ENCODE peak calls at places on chromosomes 6 and 20, in seven cellular contexts. D is tibial nerve, P is thyroid gland, O is stomach, L is heart left ventricle, I is HCT116, V is lower leg skin. N is an unnamed sample.

GRCh38 chr20:48524582-48524981 is 303.2 kb downstream of the PREX1 start:
- DNase-seq in D (no peak), P (no peak), O (no peak), L (no peak), I (no peak), V (no peak), N (no peak)

GRCh38 chr6:73074175-73074574 is 151.1 kb downstream of the KHDC1L start:
- DNase-seq in D (no peak), P (no peak), O (no peak), L (no peak), I (no peak), V (no peak), N (no peak)

GRCh38 chr6:154039231-154039842 is at the start of gene OPRM1:
- DNase-seq in D (no peak), P (peak), O (peak), L (peak), I (no peak), V (no peak), N (peak)

GRCh38 chr6:75065524-75065923 is 140.3 kb downstream of the COL12A1 start:
- DNase-seq in D (no peak), P (peak), O (no peak), L (peak), I (peak), V (no peak), N (no peak)

GRCh38 chr20:48467622-48468021 is 360.2 kb downstream of the PREX1 start:
- DNase-seq in D (no peak), P (no peak), O (no peak), L (no peak), I (peak), V (no peak), N (no peak)

GRCh38 chr6:16302721-16303552 is 64.5 kb downstream of the GMPR start:
- DNase-seq in D (no peak), P (no peak), O (no peak), L (no peak), I (no peak), V (no peak), N (no peak)

GRCh38 chr20:9103955-9104354 is 35.1 kb downstream of the PLCB4 start:
- DNase-seq in D (no peak), P (no peak), O (no peak), L (no peak), I (no peak), V (no peak), N (no peak)

GRCh38 chr6:155194399-155194798 is 69.4 kb upstream of the CLDN20 start:
- DNase-seq in D (no peak), P (no peak), O (no peak), L (no peak), I (no peak), V (no peak), N (no peak)

GRCh38 chr6:143929975-143930374 is 65.7 kb downstream of the ZC2HC1B start:
- DNase-seq in D (no peak), P (no peak), O (no peak), L (no peak), I (no peak), V (no peak), N (no peak)

GRCh38 chr6:125764105-125764671 is 14.8 kb downstream of the HEY2 start:
- DNase-seq in D (no peak), P (no peak), O (no peak), L (no peak), I (no peak), V (no peak), N (no peak)

GRCh38 chr6:131694832-131695426 is 6.3 kb downstream of the OR2A4 start:
- DNase-seq in D (peak), P (peak), O (peak), L (no peak), I (peak), V (peak), N (peak)

GRCh38 chr6:35737413-35738211 is 780 bp downstream of the ARMC12 start:
- DNase-seq in D (no peak), P (no peak), O (no peak), L (no peak), I (peak), V (no peak), N (peak)

GRCh38 chr20:33489495-33490022 is 337 bp upstream of the CBFA2T2 start:
- DNase-seq in D (peak), P (peak), O (peak), L (peak), I (peak), V (peak), N (peak)

GRCh38 chr6:133083248-133083967 is 157.7 kb upstream of the EYA4 start:
- DNase-seq in D (no peak), P (peak), O (no peak), L (no peak), I (no peak), V (no peak), N (no peak)

GRCh38 chr6:133291671-133292070 is 50.5 kb downstream of the EYA4 start:
- DNase-seq in D (no peak), P (no peak), O (no peak), L (no peak), I (no peak), V (no peak), N (no peak)

GRCh38 chr20:46816097-46816496 is 78.5 kb upstream of the EYA2 start:
- DNase-seq in D (no peak), P (no peak), O (no peak), L (no peak), I (no peak), V (no peak), N (no peak)

GRCh38 chr6:126300735-126301134 is 39.2 kb upstream of the CENPW start:
- DNase-seq in D (no peak), P (no peak), O (no peak), L (no peak), I (no peak), V (no peak), N (no peak)

GRCh38 chr6:29200767-29201662 is 30.3 kb downstream of the OR2J2 start:
- DNase-seq in D (no peak), P (no peak), O (no peak), L (peak), I (no peak), V (no peak), N (no peak)

GRCh38 chr6:137869781-137870180 is 2.7 kb downstream of the TNFAIP3 start:
- DNase-seq in D (no peak), P (no peak), O (no peak), L (no peak), I (no peak), V (no peak), N (no peak)

DNA sequence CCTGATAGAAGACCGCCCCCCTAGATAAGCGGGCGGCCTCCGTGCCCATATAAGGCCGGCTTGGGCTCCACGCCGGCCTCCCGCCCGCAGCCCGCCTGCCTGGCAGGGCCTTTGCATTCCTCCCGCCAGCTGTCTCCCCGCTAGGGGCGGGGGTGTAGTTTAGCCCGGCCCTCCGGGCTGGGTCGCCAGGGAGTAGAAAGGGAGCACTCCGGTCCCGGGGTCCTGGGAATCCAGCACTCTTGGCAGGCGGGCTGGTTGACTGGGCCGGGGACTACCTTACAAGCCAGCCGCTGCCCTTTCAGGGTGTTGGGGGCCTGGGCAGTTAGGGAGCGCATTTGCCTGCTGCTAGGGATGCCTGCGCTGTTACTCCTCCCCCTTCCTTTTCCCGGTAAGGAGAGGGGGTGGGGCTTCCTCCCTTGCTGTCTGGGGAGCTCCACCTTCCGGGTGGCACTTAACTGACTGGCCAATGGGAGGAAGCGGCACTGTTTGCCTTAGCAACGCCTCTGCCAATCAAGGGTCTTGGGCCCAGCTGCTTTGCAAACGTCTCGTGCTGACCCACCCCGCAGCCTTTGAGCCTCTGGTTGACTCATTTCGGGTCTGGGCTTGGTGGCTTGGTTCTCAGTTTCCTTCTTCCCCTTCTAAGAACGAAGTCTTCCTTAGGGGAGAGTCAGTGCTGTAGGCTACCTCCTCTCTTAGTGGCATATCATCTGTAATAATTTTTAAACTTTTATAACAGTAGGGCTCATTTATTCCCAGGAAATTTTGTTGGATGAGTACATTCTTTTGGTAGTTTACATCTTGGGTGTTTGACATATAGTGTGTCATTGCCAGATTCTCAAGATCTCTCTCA is 3.4 kb downstream of the SRF start:
- DNase-seq in D (peak), P (peak), O (peak), L (peak), I (peak), V (peak), N (peak)
- TF ChIP-seq POLR2A in D (peak), P (peak), O (no peak), L (peak), I (no peak), V (no peak), N (peak)

DNA sequence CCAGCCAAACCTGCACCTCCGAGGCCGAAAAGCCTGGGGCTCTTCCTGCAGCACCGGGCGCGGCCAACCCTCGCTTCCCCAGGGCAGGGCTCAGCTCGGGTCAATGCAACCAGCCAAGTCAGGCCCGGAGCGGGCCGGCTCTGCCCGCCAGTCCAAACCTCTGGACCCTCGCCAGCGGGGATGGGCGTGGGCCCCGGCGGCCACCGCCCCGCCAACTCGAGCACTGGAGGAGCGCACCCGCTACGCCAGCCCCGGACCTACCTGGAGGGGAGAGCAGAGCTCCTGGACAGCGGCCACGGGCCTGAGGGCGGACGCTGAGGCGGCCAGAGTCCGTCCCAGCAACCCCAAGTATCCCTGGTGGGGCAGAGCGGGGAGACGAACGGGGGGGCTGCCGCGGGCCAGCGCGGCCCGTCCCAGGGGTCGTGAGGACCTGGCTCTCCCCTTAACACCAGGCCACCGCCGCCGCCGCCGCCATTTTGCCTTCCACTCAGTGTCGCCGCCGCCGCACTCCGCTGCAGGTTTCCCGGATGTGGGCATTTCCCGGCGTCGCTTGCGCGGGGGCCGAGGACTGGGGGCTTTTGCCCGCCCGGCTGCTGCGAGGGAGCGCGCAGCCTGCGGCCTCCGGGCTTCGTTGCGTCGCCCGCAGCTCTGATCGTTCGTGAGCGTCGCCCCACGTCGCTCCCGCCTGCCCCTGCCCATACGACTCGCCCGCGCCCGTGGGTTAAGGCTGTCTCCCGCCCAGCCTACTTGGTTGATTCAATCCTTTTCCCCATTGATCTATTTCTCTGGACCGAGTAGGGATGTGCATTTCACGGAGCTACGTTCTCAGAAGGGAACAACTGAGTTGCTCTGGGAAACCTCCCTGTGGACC is at the start of gene LATS1:
- DNase-seq in D (peak), P (peak), O (peak), L (peak), I (peak), V (peak), N (peak)
- TF ChIP-seq POLR2A in D (peak), P (peak), O (peak), L (peak), I (peak), V (no peak), N (peak)

GRCh38 chr6:136860043-136860442 is 37.7 kb downstream of the PEX7 start:
- DNase-seq in D (no peak), P (no peak), O (no peak), L (no peak), I (no peak), V (no peak), N (no peak)
- TF ChIP-seq POLR2A in D (no peak), P (no peak), O (no peak), L (no peak), I (no peak), V (no peak), N (no peak)

GRCh38 chr6:26158581-26159416 is 71.6 kb downstream of the HFE start:
- DNase-seq in D (peak), P (peak), O (peak), L (peak), I (no peak), V (peak), N (peak)

GRCh38 chr6:26156850-26157149 is 69.6 kb downstream of the HFE start:
- DNase-seq in D (no peak), P (no peak), O (no peak), L (no peak), I (no peak), V (no peak), N (no peak)

GRCh38 chr6:26156105-26156849 is 69.0 kb downstream of the HFE start:
- DNase-seq in D (peak), P (peak), O (peak), L (peak), I (peak), V (peak), N (peak)

GRCh38 chr6:26157838-26158580 is 70.8 kb downstream of the HFE start:
- DNase-seq in D (peak), P (peak), O (peak), L (peak), I (peak), V (peak), N (peak)

DNA sequence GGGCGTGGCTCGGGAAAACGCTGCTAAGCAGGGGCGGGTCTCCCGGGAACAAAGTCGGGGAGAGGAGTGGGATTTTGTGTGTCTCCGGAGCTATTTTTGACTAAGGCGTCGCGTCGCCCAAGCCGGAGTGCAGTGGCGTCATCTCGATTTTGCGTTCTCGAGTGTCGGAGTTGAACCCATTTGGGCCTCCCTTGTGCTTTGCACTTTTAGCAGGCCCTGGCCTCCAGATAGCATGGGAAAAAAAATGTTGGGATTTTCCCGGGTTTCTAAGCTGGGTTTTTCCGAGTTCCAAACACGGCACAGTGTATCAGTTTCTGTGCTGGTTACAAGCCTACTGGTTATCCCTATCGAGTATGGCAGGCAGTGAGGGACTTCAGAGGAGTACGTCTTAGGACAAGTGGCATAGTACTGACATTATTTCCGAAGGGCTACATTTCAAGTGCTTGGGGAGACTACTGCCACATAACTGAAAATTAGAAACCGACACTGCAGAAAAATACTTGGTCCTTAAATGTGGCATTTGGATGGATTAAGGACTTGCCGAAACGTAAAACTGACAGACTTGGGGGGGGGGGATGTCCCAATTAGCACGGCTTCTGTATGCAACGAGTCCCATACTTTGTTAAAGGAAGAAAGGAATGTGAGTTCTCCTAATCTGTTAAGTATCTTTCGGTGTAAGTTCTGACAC is 70.1 kb downstream of the HFE start:
- DNase-seq in D (peak), P (peak), O (peak), L (peak), I (no peak), V (peak), N (peak)
- TF ChIP-seq POLR2A in D (peak), P (no peak), O (no peak), L (no peak), I (peak), V (no peak), N (peak)

DNA sequence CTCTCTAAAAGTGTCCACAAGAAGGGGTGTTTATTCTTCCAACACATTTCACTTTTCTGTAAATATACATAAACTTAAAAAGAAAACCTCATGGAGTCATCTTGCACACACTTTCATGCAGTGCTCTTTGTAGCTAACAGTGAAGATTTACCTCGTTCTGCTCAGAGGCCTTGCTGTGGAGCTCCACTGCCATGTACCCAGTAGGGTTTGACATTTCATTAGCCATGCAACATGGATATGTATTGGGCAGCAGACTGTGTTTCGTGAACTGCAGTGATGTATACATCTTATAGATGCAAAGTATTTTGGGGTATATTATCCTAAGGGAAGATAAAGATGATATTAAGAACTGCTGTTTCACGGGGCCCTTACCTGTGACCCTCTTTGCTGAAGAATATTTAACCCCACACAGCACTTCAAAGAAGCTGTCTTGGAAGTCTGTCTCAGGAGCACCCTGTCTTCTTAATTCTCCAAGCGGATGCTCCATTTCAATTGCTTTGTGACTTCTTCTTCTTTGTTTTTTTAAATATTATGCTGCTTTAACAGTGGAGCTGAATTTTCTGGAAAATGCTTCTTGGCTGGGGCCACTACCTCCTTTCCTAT is 17.9 kb downstream of the IRF4 start:
- DNase-seq in D (no peak), P (no peak), O (no peak), L (no peak), I (no peak), V (no peak), N (no peak)
- TF ChIP-seq POLR2A in D (no peak), P (no peak), O (no peak), L (no peak), I (no peak), V (no peak), N (no peak)

GRCh38 chr6:170099387-170099786 is 191.5 kb downstream of the DLL1 start:
- DNase-seq in D (no peak), P (no peak), O (peak), L (peak), I (no peak), V (no peak), N (no peak)
- TF ChIP-seq POLR2A in D (no peak), P (no peak), O (no peak), L (no peak), I (no peak), V (no peak), N (no peak)

GRCh38 chr6:23280445-23280844 is 711.1 kb downstream of the HDGFL1 start:
- DNase-seq in D (no peak), P (no peak), O (no peak), L (no peak), I (no peak), V (no peak), N (no peak)
- TF ChIP-seq POLR2A in D (no peak), P (no peak), O (no peak), L (no peak), I (no peak), V (no peak), N (no peak)

DNA sequence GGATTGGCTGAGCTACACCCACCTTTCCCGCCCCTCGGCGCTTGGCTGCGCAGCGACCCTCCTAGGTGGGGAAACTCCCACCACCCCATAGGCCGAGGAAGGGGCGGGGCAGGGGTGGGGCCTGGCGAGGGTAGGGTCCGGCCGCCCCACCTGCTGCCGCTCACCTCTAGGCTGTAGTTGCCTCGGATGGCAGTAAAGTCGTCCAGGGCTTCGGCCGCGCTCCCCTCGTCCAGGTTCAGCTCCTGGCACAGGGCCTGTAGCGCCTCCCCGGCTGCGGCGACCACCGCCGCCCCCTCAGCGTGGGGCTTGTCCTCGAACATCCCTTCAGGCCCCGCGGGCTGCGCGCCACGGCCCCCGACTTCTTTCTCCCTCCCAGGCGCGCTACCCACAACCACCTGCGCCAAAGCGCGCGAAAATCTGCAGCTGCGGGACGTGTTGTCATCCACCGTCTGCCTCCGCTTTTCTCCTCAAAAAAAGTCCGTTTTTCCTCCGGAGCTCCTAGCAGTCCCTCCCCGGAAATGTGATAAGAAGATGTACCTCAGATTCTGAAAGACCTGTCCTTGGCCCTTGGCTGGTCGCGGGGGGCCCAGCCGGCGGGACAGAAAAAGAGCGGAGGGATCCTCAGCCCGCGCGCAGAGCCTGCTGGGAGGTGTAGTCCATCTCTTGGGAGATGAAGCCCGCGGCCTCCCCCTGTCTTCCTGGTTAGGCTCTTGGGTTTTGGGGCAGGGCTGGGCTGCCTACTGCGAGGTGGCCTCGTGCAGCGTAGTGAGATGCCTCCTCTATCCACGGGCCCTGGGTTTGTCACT is at the start of gene RBL1:
- DNase-seq in D (peak), P (peak), O (peak), L (peak), I (peak), V (peak), N (peak)
- TF ChIP-seq POLR2A in D (no peak), P (peak), O (no peak), L (peak), I (peak), V (no peak), N (peak)